ENCODE peak calls at places on chromosome 13, in four cellular contexts. One of them, this sample, is unnamed.

GRCh38 chr13:48575014-48575413 is 42.1 kb upstream of the RCBTB2 start:
- DNase-seq in GM23248: no peak
- DNase-seq in tibial artery: no peak
- DNase-seq in ovary: no peak
- DNase-seq in this sample: no peak

GRCh38 chr13:41511827-41512226 is 54.5 kb downstream of the RGCC start:
- DNase-seq in GM23248: no peak
- DNase-seq in tibial artery: no peak
- DNase-seq in ovary: no peak
- DNase-seq in this sample: no peak

GRCh38 chr13:50893211-50893852 is 16.3 kb upstream of the RNASEH2B start:
- DNase-seq in GM23248: peak
- DNase-seq in tibial artery: no peak
- DNase-seq in ovary: no peak
- DNase-seq in this sample: no peak

GRCh38 chr13:64127856-64128255 is 2712.2 kb upstream of the PCDH20 start:
- DNase-seq in GM23248: no peak
- DNase-seq in tibial artery: no peak
- DNase-seq in ovary: no peak
- DNase-seq in this sample: no peak

GRCh38 chr13:72599148-72599743 is 128.2 kb downstream of the MZT1 start:
- DNase-seq in GM23248: no peak
- DNase-seq in tibial artery: no peak
- DNase-seq in ovary: no peak
- DNase-seq in this sample: no peak

GRCh38 chr13:46211521-46212351 is at the start of gene LRRC63:
- DNase-seq in GM23248: peak
- DNase-seq in tibial artery: peak
- DNase-seq in ovary: peak
- DNase-seq in this sample: peak

GRCh38 chr13:59531571-59532091 is 632.1 kb downstream of the DIAPH3 start:
- DNase-seq in GM23248: peak
- DNase-seq in tibial artery: peak
- DNase-seq in ovary: peak
- DNase-seq in this sample: no peak

GRCh38 chr13:108178105-108178504 is 37.2 kb downstream of the LIG4 start:
- DNase-seq in GM23248: no peak
- DNase-seq in tibial artery: no peak
- DNase-seq in ovary: no peak
- DNase-seq in this sample: no peak

GRCh38 chr13:92807343-92807742 is 419.3 kb upstream of the GPC6 start:
- DNase-seq in GM23248: no peak
- DNase-seq in tibial artery: no peak
- DNase-seq in ovary: no peak
- DNase-seq in this sample: no peak

GRCh38 chr13:103287659-103288058 is 221.4 kb upstream of the SLC10A2 start:
- DNase-seq in GM23248: no peak
- DNase-seq in tibial artery: no peak
- DNase-seq in ovary: no peak
- DNase-seq in this sample: no peak

GRCh38 chr13:108705031-108705430 is 75.6 kb downstream of the MYO16 start:
- DNase-seq in GM23248: no peak
- DNase-seq in tibial artery: no peak
- DNase-seq in ovary: no peak
- DNase-seq in this sample: no peak

GRCh38 chr13:50451609-50452008 is 391.9 kb downstream of the DLEU7 start:
- DNase-seq in GM23248: no peak
- DNase-seq in tibial artery: no peak
- DNase-seq in ovary: no peak
- DNase-seq in this sample: no peak

GRCh38 chr13:47117268-47117667 is 220.4 kb upstream of the HTR2A start:
- DNase-seq in GM23248: peak
- DNase-seq in tibial artery: no peak
- DNase-seq in ovary: no peak
- DNase-seq in this sample: no peak

GRCh38 chr13:49938921-49939320 is 2.8 kb upstream of the SPRYD7 start:
- DNase-seq in GM23248: no peak
- DNase-seq in tibial artery: no peak
- DNase-seq in ovary: peak
- DNase-seq in this sample: no peak

DNA sequence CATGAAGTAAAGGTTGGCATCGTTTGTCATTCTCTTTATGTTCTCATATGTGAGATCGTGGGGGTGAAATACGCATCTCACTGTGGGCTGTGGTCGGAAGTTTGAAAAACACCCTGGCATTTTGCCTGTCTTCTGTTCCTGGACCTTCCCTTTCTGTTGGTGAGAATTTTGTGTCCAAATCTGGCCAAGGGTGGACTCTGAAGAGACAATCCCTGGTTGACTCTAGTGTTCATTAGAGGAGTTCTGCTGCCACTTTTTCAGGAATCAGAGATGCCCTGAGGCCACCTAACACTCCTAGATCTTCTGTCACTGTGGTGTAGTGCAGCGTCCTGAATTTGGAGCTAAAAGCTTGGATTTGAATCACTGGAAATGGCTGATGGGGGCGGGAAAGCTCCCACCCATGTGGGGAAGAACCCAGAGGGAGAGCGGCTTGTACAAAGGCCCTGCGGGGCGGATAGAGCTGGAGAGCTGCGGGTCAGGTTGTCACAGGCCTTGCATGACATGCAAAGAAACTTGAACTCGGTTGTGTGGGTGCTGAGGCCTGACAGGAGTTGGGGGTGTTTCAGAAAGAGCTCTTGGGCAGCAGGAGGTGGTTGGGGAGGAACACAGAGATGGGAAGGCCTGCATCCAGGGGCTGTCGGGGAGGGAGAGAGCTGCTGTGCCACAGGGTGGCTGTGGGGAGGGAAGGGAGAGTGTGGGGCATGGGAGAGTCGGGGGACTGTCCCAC is 11.1 kb upstream of the SPATA13 start:
- DNase-seq in GM23248: peak
- DNase-seq in tibial artery: no peak
- DNase-seq in ovary: no peak
- DNase-seq in this sample: no peak
- H3K27ac ChIP-seq in GM23248: peak
- H3K27ac ChIP-seq in tibial artery: no peak
- H3K27ac ChIP-seq in ovary: no peak
- H3K27ac ChIP-seq in this sample: no peak

GRCh38 chr13:31686660-31687430 is 52.5 kb upstream of the RXFP2 start:
- DNase-seq in GM23248: peak
- DNase-seq in tibial artery: no peak
- DNase-seq in ovary: no peak
- DNase-seq in this sample: no peak
- H3K27ac ChIP-seq in GM23248: peak
- H3K27ac ChIP-seq in tibial artery: peak
- H3K27ac ChIP-seq in ovary: no peak
- H3K27ac ChIP-seq in this sample: no peak

GRCh38 chr13:101529419-101529818 is 76.9 kb downstream of the ITGBL1 start:
- DNase-seq in GM23248: peak
- DNase-seq in tibial artery: peak
- DNase-seq in ovary: no peak
- DNase-seq in this sample: no peak

GRCh38 chr13:101523154-101523669 is 70.7 kb downstream of the ITGBL1 start:
- DNase-seq in GM23248: peak
- DNase-seq in tibial artery: no peak
- DNase-seq in ovary: no peak
- DNase-seq in this sample: no peak

GRCh38 chr13:101523732-101524131 is 71.3 kb downstream of the ITGBL1 start:
- DNase-seq in GM23248: peak
- DNase-seq in tibial artery: peak
- DNase-seq in ovary: no peak
- DNase-seq in this sample: no peak

GRCh38 chr13:101530293-101530692 is 77.8 kb downstream of the ITGBL1 start:
- DNase-seq in GM23248: peak
- DNase-seq in tibial artery: no peak
- DNase-seq in ovary: no peak
- DNase-seq in this sample: no peak

GRCh38 chr13:101527130-101527529 is 74.7 kb downstream of the ITGBL1 start:
- DNase-seq in GM23248: no peak
- DNase-seq in tibial artery: no peak
- DNase-seq in ovary: no peak
- DNase-seq in this sample: no peak
- H3K27ac ChIP-seq in GM23248: no peak
- H3K27ac ChIP-seq in tibial artery: peak
- H3K27ac ChIP-seq in ovary: no peak
- H3K27ac ChIP-seq in this sample: no peak

GRCh38 chr13:85241045-85241444 is 558.2 kb downstream of the SLITRK6 start:
- DNase-seq in GM23248: no peak
- DNase-seq in tibial artery: no peak
- DNase-seq in ovary: no peak
- DNase-seq in this sample: no peak

GRCh38 chr13:85230754-85231153 is 568.5 kb downstream of the SLITRK6 start:
- DNase-seq in GM23248: no peak
- DNase-seq in tibial artery: no peak
- DNase-seq in ovary: no peak
- DNase-seq in this sample: no peak

GRCh38 chr13:85236431-85236830 is 562.8 kb downstream of the SLITRK6 start:
- DNase-seq in GM23248: no peak
- DNase-seq in tibial artery: no peak
- DNase-seq in ovary: no peak
- DNase-seq in this sample: no peak
- H3K27ac ChIP-seq in GM23248: no peak
- H3K27ac ChIP-seq in tibial artery: no peak
- H3K27ac ChIP-seq in ovary: no peak
- H3K27ac ChIP-seq in this sample: no peak

DNA sequence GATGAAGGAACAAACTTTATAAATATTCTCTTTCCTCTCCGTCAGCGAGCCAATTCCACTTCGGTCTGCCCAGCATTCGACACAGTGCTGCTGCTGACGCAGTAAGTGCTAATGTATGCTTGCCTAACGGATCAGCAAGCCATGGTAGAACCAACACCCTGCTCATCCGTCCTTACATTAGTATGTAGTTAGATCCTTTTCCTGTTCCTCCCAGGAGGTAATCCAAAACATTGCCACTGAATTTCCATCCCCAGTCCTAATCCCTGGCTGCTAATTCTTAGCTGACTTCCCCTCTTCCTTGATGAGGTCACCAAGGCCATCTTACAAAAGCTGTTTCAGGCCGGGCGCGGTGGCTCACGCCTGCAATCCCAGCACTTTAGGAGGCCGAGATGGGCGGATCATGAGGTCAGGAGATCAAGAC is 88.0 kb downstream of the STARD13 start:
- DNase-seq in GM23248: no peak
- DNase-seq in tibial artery: no peak
- DNase-seq in ovary: no peak
- DNase-seq in this sample: no peak
- H3K27ac ChIP-seq in GM23248: no peak
- H3K27ac ChIP-seq in tibial artery: peak
- H3K27ac ChIP-seq in ovary: no peak
- H3K27ac ChIP-seq in this sample: no peak

This sample was measured in substantia nigra.